ENCODE peak calls at places on chromosomes 12 and 14, in nine cellular contexts. V is AG10803; Y is HFFc6; O is AG09309; X is NCI-H1694 treated with DMSO at 0.1 percent for 48 hours; K is endothelial cell; U is stimulated activated CD8-positive, alpha-beta memory T cell treated with anti-CD3 and anti-CD28 coated beads, Interleukin-12 subunit alpha, Interleukin-12 subunit beta, amount 100 ng/mL, for 4 hours; F is activated T-cell treated with anti-CD3 and anti-CD28 coated beads, Interleukin-2, amount 50 U/mL, for 48 hours; P is nucleus accumbens. D is an unnamed sample.

GRCh38 chr12:96456265-96456974 is 33.0 kb upstream of the CFAP54 start:
- DNase-seq in V (no peak), Y (no peak), O (no peak), X (no peak), K (no peak), U (no peak), F (no peak), P (no peak), D (no peak)

GRCh38 chr12:95266250-95266649 is 48.6 kb downstream of the VEZT start:
- DNase-seq in V (no peak), Y (no peak), O (no peak), X (no peak), K (no peak), U (no peak), F (no peak), P (no peak), D (no peak)

GRCh38 chr12:85283560-85283959 is 3.5 kb downstream of the ALX1 start:
- DNase-seq in V (no peak), Y (no peak), O (no peak), X (no peak), K (no peak), U (no peak), F (no peak), P (no peak), D (no peak)

GRCh38 chr14:61930101-61930857 is 168.1 kb downstream of the SNAPC1 start:
- DNase-seq in V (no peak), Y (no peak), O (no peak), X (peak), K (no peak), U (no peak), F (no peak), P (no peak), D (no peak)

GRCh38 chr12:6552140-6552551 is 3.7 kb downstream of the IFFO1 start:
- DNase-seq in V (peak), Y (no peak), O (no peak), X (no peak), K (no peak), U (no peak), F (no peak), P (no peak), D (no peak)

GRCh38 chr12:117050060-117050459 is 49.2 kb downstream of the TESC start:
- DNase-seq in V (no peak), Y (no peak), O (no peak), X (no peak), K (no peak), U (no peak), F (no peak), P (no peak), D (no peak)

GRCh38 chr12:121061831-121062230 is 22.8 kb upstream of the OASL start:
- DNase-seq in V (peak), Y (peak), O (no peak), X (peak), K (no peak), U (no peak), F (no peak), P (no peak), D (no peak)

GRCh38 chr12:79897617-79898016 is 37.3 kb downstream of the PPP1R12A start:
- DNase-seq in V (peak), Y (peak), O (peak), X (no peak), K (no peak), U (no peak), F (no peak), P (no peak), D (no peak)

GRCh38 chr12:117599849-117600248 is 238.4 kb upstream of the NOS1 start:
- DNase-seq in V (no peak), Y (no peak), O (no peak), X (no peak), K (no peak), U (no peak), F (no peak), P (no peak), D (no peak)

GRCh38 chr14:93997933-93998870 is 1.1 kb downstream of the CCDC197 start:
- DNase-seq in V (no peak), Y (no peak), O (no peak), X (no peak), K (no peak), U (no peak), F (no peak), P (no peak), D (no peak)

GRCh38 chr14:59630281-59630963 is 53.8 kb upstream of the CCDC175 start:
- DNase-seq in V (no peak), Y (no peak), O (no peak), X (peak), K (peak), U (no peak), F (peak), P (no peak), D (no peak)

GRCh38 chr12:52191841-52192791 is at the start of gene KRT80:
- DNase-seq in V (peak), Y (peak), O (peak), X (peak), K (no peak), U (no peak), F (peak), P (no peak), D (no peak)

GRCh38 chr14:97177016-97177415 is 379.8 kb downstream of the VRK1 start:
- DNase-seq in V (peak), Y (no peak), O (no peak), X (peak), K (peak), U (no peak), F (peak), P (no peak), D (no peak)

GRCh38 chr12:123150804-123151678 is at the start of gene PITPNM2:
- DNase-seq in V (peak), Y (peak), O (no peak), X (no peak), K (peak), U (peak), F (peak), P (no peak), D (peak)

GRCh38 chr12:84642201-84642600 is 270.4 kb downstream of the SLC6A15 start:
- DNase-seq in V (peak), Y (no peak), O (no peak), X (no peak), K (no peak), U (no peak), F (no peak), P (no peak), D (no peak)

GRCh38 chr12:107306141-107306670 is 212.9 kb upstream of the CRY1 start:
- DNase-seq in V (no peak), Y (no peak), O (no peak), X (no peak), K (no peak), U (no peak), F (no peak), P (no peak), D (no peak)

GRCh38 chr12:82648510-82648909 is 38.2 kb upstream of the TMTC2 start:
- DNase-seq in V (no peak), Y (no peak), O (no peak), X (no peak), K (no peak), U (no peak), F (no peak), P (no peak), D (no peak)

GRCh38 chr14:36657409-36658090 is 4.1 kb upstream of the PAX9 start:
- DNase-seq in V (no peak), Y (no peak), O (no peak), X (no peak), K (no peak), U (no peak), F (peak), P (no peak), D (no peak)

GRCh38 chr12:86081798-86082197 is 174.4 kb downstream of the MGAT4C start:
- DNase-seq in V (no peak), Y (no peak), O (no peak), X (no peak), K (no peak), U (no peak), F (no peak), P (no peak), D (no peak)

GRCh38 chr12:29220632-29221336 is 71.7 kb downstream of the FAR2 start:
- DNase-seq in V (no peak), Y (no peak), O (no peak), X (no peak), K (no peak), U (no peak), F (no peak), P (no peak), D (no peak)

GRCh38 chr12:34398366-34398705 is 376.0 kb downstream of the ALG10 start:
- DNase-seq in V (no peak), Y (no peak), O (no peak), X (no peak), K (peak), U (no peak), F (no peak), P (no peak), D (no peak)

GRCh38 chr12:41476499-41476898 is 288.4 kb downstream of the PDZRN4 start:
- DNase-seq in V (no peak), Y (no peak), O (no peak), X (no peak), K (no peak), U (no peak), F (no peak), P (no peak), D (no peak)